ENCODE peak calls at places on chromosome 15, in eight cellular contexts. J is NCI-H1417, M is MV-4-11, S is IMR-90, K is HCEC 1CT, Q is fibroblast of lung, N is adipocyte, B is cardiac muscle cell. Y is an unnamed sample.

GRCh38 chr15:83112233-83112958 is 5.0 kb downstream of the TM6SF1 start:
- DNase-seq in J (no peak), M (no peak), S (peak; percentile 95), K (peak; percentile 89), Q (peak; percentile 96), N (peak; percentile 79), B (peak; percentile 53), Y (peak; percentile 90)

GRCh38 chr15:60708684-60709083 is 229.7 kb upstream of the ICE2 start:
- DNase-seq in J (no peak), M (no peak), S (peak; percentile 99), K (peak; percentile 59), Q (peak; percentile 54), N (peak; percentile 8), B (peak; percentile 41), Y (peak; percentile 91)

GRCh38 chr15:41983221-41983620 is 10.9 kb upstream of the EHD4 start:
- DNase-seq in J (no peak), M (no peak), S (no peak), K (no peak), Q (no peak), N (no peak), B (no peak), Y (no peak)

GRCh38 chr15:20356444-20357138 is 185.0 kb downstream of the GOLGA6L6 start:
- DNase-seq in J (no peak), M (no peak), S (no peak), K (no peak), Q (no peak), N (peak; percentile 52), B (no peak), Y (no peak)

GRCh38 chr15:50624616-50625168 is 61.9 kb downstream of the TRPM7 start:
- DNase-seq in J (no peak), M (no peak), S (no peak), K (no peak), Q (peak; percentile 30), N (peak; percentile 54), B (peak; percentile 21), Y (no peak)

GRCh38 chr15:29686079-29686425 is 136.2 kb downstream of the TJP1 start:
- DNase-seq in J (no peak), M (no peak), S (no peak), K (no peak), Q (no peak), N (no peak), B (no peak), Y (no peak)

GRCh38 chr15:56798639-56799038 is 65.3 kb upstream of the ZNF280D start:
- DNase-seq in J (no peak), M (peak; percentile 85), S (peak; percentile 10), K (no peak), Q (no peak), N (no peak), B (no peak), Y (no peak)

GRCh38 chr15:77027111-77027696 is 32.3 kb downstream of the PSTPIP1 start:
- DNase-seq in J (no peak), M (no peak), S (no peak), K (no peak), Q (no peak), N (no peak), B (no peak), Y (no peak)

Y was measured in astrocyte.